ENCODE peak calls at places on chromosomes 3 and 15, in four cellular contexts. One of them, this sample, is unnamed.

GRCh38 chr15:57694264-57694663 is 12.2 kb upstream of the POLR2M start:
- DNase-seq in AML-193: no peak
- DNase-seq in astrocyte: no peak
- DNase-seq in SK-N-DZ: no peak
- DNase-seq in this sample: no peak

GRCh38 chr15:94263341-94264273 is 32.2 kb downstream of the MCTP2 start:
- DNase-seq in AML-193: no peak
- DNase-seq in astrocyte: peak; percentile 27
- DNase-seq in SK-N-DZ: no peak
- DNase-seq in this sample: no peak

GRCh38 chr3:53493997-53494791 is at the start of gene CACNA1D:
- DNase-seq in AML-193: no peak
- DNase-seq in astrocyte: no peak
- DNase-seq in SK-N-DZ: no peak
- DNase-seq in this sample: peak; percentile 58

GRCh38 chr15:75131269-75131643 is 70.4 kb upstream of the C15orf39 start:
- DNase-seq in AML-193: peak; percentile 66
- DNase-seq in astrocyte: no peak
- DNase-seq in SK-N-DZ: no peak
- DNase-seq in this sample: no peak

GRCh38 chr3:50592568-50592967 is 19.0 kb downstream of the CISH start:
- DNase-seq in AML-193: peak; percentile 51
- DNase-seq in astrocyte: no peak
- DNase-seq in SK-N-DZ: no peak
- DNase-seq in this sample: no peak

GRCh38 chr15:37122703-37123102 is 22.4 kb upstream of the MEIS2 start:
- DNase-seq in AML-193: no peak
- DNase-seq in astrocyte: no peak
- DNase-seq in SK-N-DZ: no peak
- DNase-seq in this sample: no peak

GRCh38 chr3:107772016-107772415 is 249.3 kb downstream of the BBX start:
- DNase-seq in AML-193: no peak
- DNase-seq in astrocyte: no peak
- DNase-seq in SK-N-DZ: no peak
- DNase-seq in this sample: no peak

GRCh38 chr3:184639351-184639750 is 72.5 kb downstream of the MAGEF1 start:
- DNase-seq in AML-193: no peak
- DNase-seq in astrocyte: no peak
- DNase-seq in SK-N-DZ: peak; percentile 82
- DNase-seq in this sample: no peak

GRCh38 chr3:112546216-112546759 is 15.5 kb downstream of the ATG3 start:
- DNase-seq in AML-193: no peak
- DNase-seq in astrocyte: no peak
- DNase-seq in SK-N-DZ: no peak
- DNase-seq in this sample: no peak

GRCh38 chr3:155494332-155494731 is 200.8 kb upstream of the STRIT1 start:
- DNase-seq in AML-193: peak; percentile 3
- DNase-seq in astrocyte: no peak
- DNase-seq in SK-N-DZ: no peak
- DNase-seq in this sample: no peak

GRCh38 chr3:75294124-75294523 is 370.0 kb upstream of the FRG2C start:
- DNase-seq in AML-193: no peak
- DNase-seq in astrocyte: peak; percentile 8
- DNase-seq in SK-N-DZ: peak; percentile 47
- DNase-seq in this sample: peak; percentile 63

GRCh38 chr3:194283218-194284006 is 67.7 kb downstream of the CPN2 start:
- DNase-seq in AML-193: no peak
- DNase-seq in astrocyte: no peak
- DNase-seq in SK-N-DZ: no peak
- DNase-seq in this sample: no peak

GRCh38 chr3:133868758-133869429 is 26.8 kb downstream of the RAB6B start:
- DNase-seq in AML-193: no peak
- DNase-seq in astrocyte: no peak
- DNase-seq in SK-N-DZ: peak; percentile 11
- DNase-seq in this sample: no peak

GRCh38 chr3:155070932-155071387 is 9.2 kb upstream of the MME start:
- DNase-seq in AML-193: no peak
- DNase-seq in astrocyte: peak; percentile 94
- DNase-seq in SK-N-DZ: no peak
- DNase-seq in this sample: peak; percentile 40

GRCh38 chr3:175410251-175410650 is 551.1 kb downstream of the NAALADL2 start:
- DNase-seq in AML-193: no peak
- DNase-seq in astrocyte: peak; percentile 59
- DNase-seq in SK-N-DZ: no peak
- DNase-seq in this sample: no peak

GRCh38 chr3:74883690-74884089 is 269.2 kb upstream of the CNTN3 start:
- DNase-seq in AML-193: no peak
- DNase-seq in astrocyte: no peak
- DNase-seq in SK-N-DZ: peak; percentile 7
- DNase-seq in this sample: no peak

GRCh38 chr3:27485853-27486252 is 1.7 kb upstream of the SLC4A7 start:
- DNase-seq in AML-193: no peak
- DNase-seq in astrocyte: peak; percentile 19
- DNase-seq in SK-N-DZ: no peak
- DNase-seq in this sample: no peak

GRCh38 chr3:179961081-179962078 is 75.4 kb downstream of the PEX5L start:
- DNase-seq in AML-193: no peak
- DNase-seq in astrocyte: no peak
- DNase-seq in SK-N-DZ: peak; percentile 36
- DNase-seq in this sample: no peak

GRCh38 chr3:163476179-163476578 is 1602.1 kb downstream of the SI start:
- DNase-seq in AML-193: no peak
- DNase-seq in astrocyte: no peak
- DNase-seq in SK-N-DZ: peak; percentile 25
- DNase-seq in this sample: no peak

GRCh38 chr3:42638339-42638842 is 15.1 kb upstream of the ZBTB47 start:
- DNase-seq in AML-193: no peak
- DNase-seq in astrocyte: no peak
- DNase-seq in SK-N-DZ: no peak
- DNase-seq in this sample: no peak

GRCh38 chr15:62853114-62853832 is 189.3 kb upstream of the TPM1 start:
- DNase-seq in AML-193: peak; percentile 19
- DNase-seq in astrocyte: no peak
- DNase-seq in SK-N-DZ: no peak
- DNase-seq in this sample: no peak

GRCh38 chr3:171838218-171838720 is 4.9 kb upstream of the TMEM212 start:
- DNase-seq in AML-193: no peak
- DNase-seq in astrocyte: peak; percentile 67
- DNase-seq in SK-N-DZ: peak; percentile 18
- DNase-seq in this sample: peak; percentile 53

GRCh38 chr3:16509721-16510619 is 3.5 kb downstream of the RFTN1 start:
- DNase-seq in AML-193: no peak
- DNase-seq in astrocyte: no peak
- DNase-seq in SK-N-DZ: no peak
- DNase-seq in this sample: no peak

GRCh38 chr3:49339593-49339946 is 283 bp downstream of the USP4 start:
- DNase-seq in AML-193: no peak
- DNase-seq in astrocyte: no peak
- DNase-seq in SK-N-DZ: no peak
- DNase-seq in this sample: no peak

GRCh38 chr15:97521390-97521789 is 439.1 kb upstream of the ARRDC4 start:
- DNase-seq in AML-193: no peak
- DNase-seq in astrocyte: no peak
- DNase-seq in SK-N-DZ: no peak
- DNase-seq in this sample: no peak

GRCh38 chr3:163614886-163615285 is 1463.4 kb downstream of the SI start:
- DNase-seq in AML-193: no peak
- DNase-seq in astrocyte: no peak
- DNase-seq in SK-N-DZ: no peak
- DNase-seq in this sample: no peak

GRCh38 chr15:101042320-101042719 is 123.2 kb downstream of the LRRK1 start:
- DNase-seq in AML-193: no peak
- DNase-seq in astrocyte: no peak
- DNase-seq in SK-N-DZ: no peak
- DNase-seq in this sample: no peak

This sample was measured in ELF-1.